ENCODE peak calls at places on chromosomes 2 and 18, in seven cellular contexts. I is endodermal cell; N is transverse colon; A is SW480; X is Right ventricle myocardium inferior; U is H54; R is stimulated activated CD4-positive, alpha-beta T cell treated with anti-CD3 and anti-CD28 coated beads, Interleukin-2, amount 100 ng/mL, for 48 hours. C is an unnamed sample.

GRCh38 chr18:3040881-3041280 is 27.9 kb upstream of the LPIN2 start:
- DNase-seq in I (peak; percentile 22), U (no peak), N (no peak), R (no peak), X (no peak), A (no peak), C (no peak)

GRCh38 chr2:17830053-17831034 is 14.1 kb downstream of the MSGN1 start:
- DNase-seq in A (peak; percentile 14), R (peak; percentile 58), U (peak; percentile 66), N (peak; percentile 89), I (peak; percentile 98), X (peak; percentile 82), C (peak; percentile 78)

GRCh38 chr2:127347000-127347399 is 40.8 kb downstream of the MAP3K2 start:
- DNase-seq in R (no peak), I (no peak), A (no peak), N (no peak), X (no peak), U (no peak), C (no peak)

GRCh38 chr2:86791574-86791973 is 861 bp upstream of the CD8A start:
- DNase-seq in X (no peak), N (no peak), R (no peak), I (peak; percentile 59), A (no peak), U (no peak), C (no peak)

GRCh38 chr2:2926858-2927175 is 450.8 kb downstream of the EIPR1 start:
- DNase-seq in U (no peak), A (no peak), N (no peak), R (no peak), X (no peak), I (no peak), C (no peak)

GRCh38 chr2:165253178-165253577 is 14.0 kb downstream of the SCN2A start:
- DNase-seq in I (no peak), R (no peak), A (no peak), U (no peak), N (no peak), X (no peak), C (no peak)

GRCh38 chr2:133579295-133579694 is 11.0 kb upstream of the NCKAP5 start:
- DNase-seq in R (no peak), X (peak; percentile 73), A (no peak), N (peak; percentile 29), U (no peak), I (no peak), C (no peak)

GRCh38 chr2:234816056-234816455 is 135.8 kb upstream of the SH3BP4 start:
- DNase-seq in U (no peak), R (no peak), A (no peak), N (no peak), X (no peak), I (no peak), C (no peak)

GRCh38 chr2:110881908-110882307 is 149.5 kb downstream of the ACOXL start:
- DNase-seq in U (no peak), I (no peak), X (no peak), A (no peak), N (no peak), R (no peak), C (no peak)

GRCh38 chr2:112889976-112890375 is 21.0 kb upstream of the IL37 start:
- DNase-seq in U (no peak), I (no peak), A (no peak), X (no peak), R (no peak), N (no peak), C (no peak)

GRCh38 chr18:22230403-22231042 is 61.1 kb downstream of the GATA6 start:
- DNase-seq in I (no peak), X (no peak), N (no peak), R (no peak), A (no peak), U (peak; percentile 5), C (no peak)

GRCh38 chr2:84782717-84783442 is 98.0 kb downstream of the TRABD2A start:
- DNase-seq in N (no peak), A (no peak), R (no peak), I (no peak), U (no peak), X (no peak), C (no peak)

GRCh38 chr2:68943581-68944568 is 8.8 kb downstream of the GKN2 start:
- DNase-seq in U (peak; percentile 37), X (no peak), A (peak; percentile 59), N (peak; percentile 59), R (peak; percentile 56), I (peak; percentile 92), C (peak; percentile 84)

GRCh38 chr2:38716185-38716584 is 35.0 kb downstream of the SRSF7 start:
- DNase-seq in N (no peak), X (no peak), U (no peak), R (no peak), A (no peak), I (no peak), C (peak; percentile 64)

GRCh38 chr2:231701456-231702373 is 6.6 kb upstream of the PTMA start:
- DNase-seq in A (peak; percentile 34), R (no peak), X (peak; percentile 72), U (no peak), N (no peak), I (peak; percentile 52), C (no peak)

GRCh38 chr2:242051440-242051839 is 181.9 kb downstream of the RTP5 start:
- DNase-seq in N (no peak), U (no peak), A (no peak), I (no peak), R (no peak), X (no peak), C (no peak)

GRCh38 chr2:100008960-100009359 is 133.4 kb downstream of the AFF3 start:
- DNase-seq in N (no peak), A (no peak), R (no peak), U (no peak), X (no peak), I (no peak), C (no peak)

GRCh38 chr2:55268288-55268906 is 634 bp downstream of the MTIF2 start:
- DNase-seq in A (no peak), X (no peak), N (no peak), U (no peak), R (no peak), I (no peak), C (no peak)

GRCh38 chr2:120830096-120830830 is 94.6 kb downstream of the GLI2 start:
- DNase-seq in R (no peak), A (no peak), U (no peak), I (no peak), X (no peak), N (no peak), C (no peak)

GRCh38 chr2:218964041-218964771 is 4.7 kb downstream of the CDK5R2 start:
- DNase-seq in U (peak; percentile 93), I (peak; percentile 58), A (peak; percentile 61), X (no peak), N (no peak), R (no peak), C (peak; percentile 78)

GRCh38 chr2:157468931-157469708 is 25.2 kb upstream of the CYTIP start:
- DNase-seq in R (no peak), I (no peak), A (no peak), U (no peak), X (no peak), N (no peak), C (no peak)

GRCh38 chr2:43609304-43609883 is 13.6 kb upstream of the THADA start:
- DNase-seq in I (peak; percentile 72), U (no peak), X (no peak), A (peak; percentile 46), N (peak; percentile 21), R (peak; percentile 22), C (peak; percentile 66)

GRCh38 chr2:238256111-238256510 is 16.3 kb upstream of the HES6 start:
- DNase-seq in I (no peak), R (no peak), U (no peak), X (peak; percentile 1), A (no peak), N (no peak), C (no peak)

GRCh38 chr2:128378231-128379020 is 59.8 kb upstream of the HS6ST1 start:
- DNase-seq in N (peak; percentile 7), U (no peak), A (no peak), X (peak; percentile 50), R (no peak), I (no peak), C (no peak)

GRCh38 chr18:55054591-55054990 is 95.3 kb upstream of the CCDC68 start:
- DNase-seq in I (no peak), U (no peak), N (no peak), R (no peak), X (no peak), A (no peak), C (no peak)

GRCh38 chr18:34591920-34592444 is 118.1 kb upstream of the DTNA start:
- DNase-seq in A (no peak), I (no peak), U (no peak), R (no peak), N (no peak), X (no peak), C (no peak)

GRCh38 chr2:75729861-75730260 is 19.1 kb upstream of the GCFC2 start:
- DNase-seq in X (no peak), I (no peak), R (no peak), N (no peak), A (peak; percentile 27), U (no peak), C (no peak)

GRCh38 chr18:23228102-23229051 is 93.1 kb downstream of the CABLES1 start:
- DNase-seq in U (no peak), A (no peak), I (no peak), R (peak; percentile 19), X (no peak), N (peak; percentile 31), C (no peak)

GRCh38 chr2:3377279-3377611 is 373 bp downstream of the EIPR1 start:
- DNase-seq in U (peak; percentile 42), N (no peak), X (no peak), R (peak; percentile 26), I (no peak), A (peak; percentile 49), C (no peak)

GRCh38 chr2:180000434-180000833 is 6.7 kb downstream of the CWC22 start:
- DNase-seq in N (no peak), R (no peak), U (no peak), X (no peak), A (no peak), I (no peak), C (no peak)

GRCh38 chr18:38611036-38611964 is 1045.7 kb upstream of the CELF4 start:
- DNase-seq in A (no peak), R (no peak), X (no peak), I (no peak), N (no peak), U (no peak), C (no peak)

GRCh38 chr2:196337618-196337953 is 166.2 kb upstream of the STK17B start:
- DNase-seq in N (no peak), U (no peak), A (no peak), X (no peak), R (no peak), I (no peak), C (no peak)

GRCh38 chr2:37526323-37526722 is 145.1 kb downstream of the CDC42EP3 start:
- DNase-seq in I (no peak), A (no peak), R (no peak), X (no peak), U (no peak), N (no peak), C (no peak)

GRCh38 chr2:24903527-24904103 is 16.4 kb downstream of the ADCY3 start:
- DNase-seq in N (no peak), U (no peak), X (no peak), I (no peak), R (no peak), A (no peak), C (no peak)

C was measured in NCI-H460.